ENCODE peak calls at places on chromosome 4, in four cellular contexts. V is GM23248, F is MM.1S, C is GM23338. G is an unnamed sample.

GRCh38 chr4:93776386-93777080 is 52.0 kb upstream of the ATOH1 start:
- DNase-seq in V (peak), F (no peak), C (no peak), G (no peak)

GRCh38 chr4:32986236-32986635 is 2266.1 kb downstream of the PCDH7 start:
- DNase-seq in V (no peak), F (no peak), C (no peak), G (no peak)

GRCh38 chr4:168796362-168797106 is 213.5 kb downstream of the CBR4 start:
- DNase-seq in V (peak), F (no peak), C (no peak), G (peak)

GRCh38 chr4:106690487-106690886 is 321.9 kb upstream of the GIMD1 start:
- DNase-seq in V (peak), F (no peak), C (no peak), G (no peak)

GRCh38 chr4:55143858-55144257 is 18.5 kb upstream of the KDR start:
- DNase-seq in V (no peak), F (peak), C (no peak), G (no peak)

GRCh38 chr4:60724623-60725022 is 475.5 kb upstream of the ADGRL3 start:
- DNase-seq in V (peak), F (no peak), C (peak), G (peak)

GRCh38 chr4:103018391-103019318 is 850 bp downstream of the SLC9B1 start:
- DNase-seq in V (peak), F (no peak), C (peak), G (no peak)

GRCh38 chr4:176805155-176805554 is 12.4 kb upstream of the VEGFC start:
- DNase-seq in V (peak), F (no peak), C (no peak), G (no peak)

GRCh38 chr4:55030606-55031005 is 94.8 kb downstream of the KDR start:
- DNase-seq in V (no peak), F (no peak), C (no peak), G (no peak)

GRCh38 chr4:169604131-169604900 is 8.1 kb downstream of the NEK1 start:
- DNase-seq in V (peak), F (no peak), C (no peak), G (no peak)

GRCh38 chr4:8871417-8872401 is at the start of gene HMX1:
- DNase-seq in V (peak), F (no peak), C (peak), G (peak)

GRCh38 chr4:10031663-10032590 is 10.6 kb upstream of the SLC2A9 start:
- DNase-seq in V (no peak), F (no peak), C (peak), G (no peak)

GRCh38 chr4:32172761-32173160 is 1452.6 kb downstream of the PCDH7 start:
- DNase-seq in V (no peak), F (no peak), C (no peak), G (no peak)

GRCh38 chr4:99202536-99202935 is 16.5 kb downstream of the ADH6 start:
- DNase-seq in V (peak), F (no peak), C (no peak), G (no peak)

GRCh38 chr4:184318852-184319251 is 101.2 kb upstream of the ENPP6 start:
- DNase-seq in V (no peak), F (peak), C (no peak), G (no peak)

GRCh38 chr4:163638909-163639308 is 144.4 kb downstream of the TMA16 start:
- DNase-seq in V (no peak), F (no peak), C (no peak), G (no peak)

GRCh38 chr4:186765673-186766546 is 42.3 kb upstream of the FAT1 start:
- DNase-seq in V (no peak), F (no peak), C (no peak), G (peak)

GRCh38 chr4:74426101-74426500 is 18.8 kb upstream of the AREG start:
- DNase-seq in V (peak), F (no peak), C (no peak), G (no peak)

GRCh38 chr4:124053872-124054538 is 657.4 kb downstream of the SPRY1 start:
- DNase-seq in V (no peak), F (no peak), C (no peak), G (no peak)

GRCh38 chr4:38210396-38211114 is 250.4 kb downstream of the PTTG2 start:
- DNase-seq in V (peak), F (no peak), C (peak), G (no peak)

GRCh38 chr4:101393256-101393655 is 45.9 kb upstream of the PPP3CA start:
- DNase-seq in V (peak), F (no peak), C (no peak), G (peak)

GRCh38 chr4:182179751-182180150 is 63.5 kb upstream of the TENM3 start:
- DNase-seq in V (no peak), F (no peak), C (no peak), G (no peak)

GRCh38 chr4:84224522-84224921 is 274.6 kb downstream of the NKX6-1 start:
- DNase-seq in V (no peak), F (no peak), C (peak), G (no peak)

GRCh38 chr4:74206088-74206826 is 48.3 kb downstream of the MTHFD2L start:
- DNase-seq in V (peak), F (peak), C (no peak), G (peak)

GRCh38 chr4:67940505-67940904 is 22.8 kb downstream of the TMPRSS11A start:
- DNase-seq in V (no peak), F (no peak), C (no peak), G (no peak)

GRCh38 chr4:96164814-96165351 is 325.0 kb downstream of the PDHA2 start:
- DNase-seq in V (peak), F (no peak), C (no peak), G (no peak)

GRCh38 chr4:36051634-36052033 is 192.7 kb downstream of the ARAP2 start:
- DNase-seq in V (no peak), F (no peak), C (no peak), G (no peak)

GRCh38 chr4:61201562-61202099 is 1.5 kb downstream of the ADGRL3 start:
- DNase-seq in V (no peak), F (no peak), C (peak), G (peak)

GRCh38 chr4:82594466-82594865 is 32.7 kb upstream of the TMEM150C start:
- DNase-seq in V (no peak), F (no peak), C (no peak), G (no peak)

GRCh38 chr4:90002406-90003040 is 107.9 kb downstream of the MMRN1 start:
- DNase-seq in V (no peak), F (no peak), C (no peak), G (no peak)

GRCh38 chr4:132297346-132297745 is 851.7 kb upstream of the PCDH10 start:
- DNase-seq in V (no peak), F (no peak), C (no peak), G (no peak)

GRCh38 chr4:73684097-73684496 is 56.3 kb upstream of the CXCL8 start:
- DNase-seq in V (no peak), F (no peak), C (peak), G (no peak)

GRCh38 chr4:108130955-108131354 is 37.8 kb downstream of the LEF1 start:
- DNase-seq in V (peak), F (no peak), C (peak), G (no peak)

GRCh38 chr4:83599183-83599582 is 63.3 kb downstream of the GPAT3 start:
- DNase-seq in V (peak), F (no peak), C (peak), G (no peak)

GRCh38 chr4:122542411-122543236 is 78.2 kb downstream of the IL21 start:
- DNase-seq in V (peak), F (peak), C (no peak), G (no peak)

GRCh38 chr4:106495498-106495897 is 126.9 kb upstream of the GIMD1 start:
- DNase-seq in V (peak), F (no peak), C (no peak), G (peak)

GRCh38 chr4:781493-782216 is 44.3 kb downstream of the CPLX1 start:
- DNase-seq in V (peak), F (peak), C (peak), G (peak)
- H2AFZ ChIP-seq in V (peak), F (peak), C (peak), G (peak)

GRCh38 chr4:52014903-52015302 is 5.3 kb downstream of the LRRC66 start:
- DNase-seq in V (no peak), F (no peak), C (no peak), G (no peak)

GRCh38 chr4:52017809-52018208 is 2.4 kb downstream of the LRRC66 start:
- DNase-seq in V (no peak), F (no peak), C (no peak), G (no peak)

GRCh38 chr4:52016985-52017384 is 3.2 kb downstream of the LRRC66 start:
- DNase-seq in V (no peak), F (no peak), C (no peak), G (no peak)

GRCh38 chr4:52015366-52015765 is 4.8 kb downstream of the LRRC66 start:
- DNase-seq in V (no peak), F (no peak), C (peak), G (peak)

DNA sequence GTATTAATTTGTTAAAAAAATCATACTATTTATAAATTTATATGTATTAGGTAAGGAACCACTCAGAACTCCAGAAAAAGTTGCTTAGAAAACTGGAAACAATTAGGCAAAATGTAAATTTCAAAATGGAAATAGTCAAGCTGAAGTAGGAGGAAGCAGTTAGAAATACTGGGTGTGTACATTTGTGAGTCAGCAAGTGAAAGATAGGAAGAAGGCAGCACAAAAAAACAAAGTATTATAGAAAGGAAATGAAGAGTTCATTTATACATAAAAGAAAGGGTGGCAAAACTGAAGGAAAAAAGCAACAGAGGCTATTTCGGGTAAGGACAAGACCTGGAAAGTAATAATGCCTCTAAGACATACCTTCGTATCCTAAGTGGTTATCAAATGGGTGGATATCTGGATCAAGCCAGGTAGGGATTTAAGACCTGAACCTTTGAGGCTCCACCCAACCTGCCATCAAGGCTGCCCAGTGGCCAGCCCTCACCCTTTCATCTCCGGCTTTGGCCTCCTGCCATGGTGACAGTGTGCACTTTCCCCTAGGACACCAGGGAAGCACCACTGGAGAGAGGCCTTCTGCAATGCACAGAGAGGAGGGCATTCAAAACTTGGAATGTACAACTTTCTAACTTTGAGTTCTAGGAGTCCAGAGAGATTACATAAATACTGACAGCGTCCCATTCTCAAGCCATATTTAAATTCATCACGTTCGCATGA is at the start of gene LRRC66:
- DNase-seq in V (peak), F (no peak), C (no peak), G (peak)
- TF ChIP-seq EZH2phosphoT487 in V (no peak), F (no peak), C (no peak), G (no peak)

GRCh38 chr4:3290889-3291321 is 1.9 kb upstream of the RGS12 start:
- DNase-seq in V (no peak), F (no peak), C (no peak), G (no peak)

GRCh38 chr4:3290476-3290875 is 2.3 kb upstream of the RGS12 start:
- DNase-seq in V (no peak), F (no peak), C (no peak), G (no peak)

GRCh38 chr4:3291969-3292570 is 751 bp upstream of the RGS12 start:
- DNase-seq in V (peak), F (peak), C (peak), G (peak)

GRCh38 chr4:3292571-3293409 is at the start of gene RGS12:
- DNase-seq in V (peak), F (peak), C (peak), G (peak)

DNA sequence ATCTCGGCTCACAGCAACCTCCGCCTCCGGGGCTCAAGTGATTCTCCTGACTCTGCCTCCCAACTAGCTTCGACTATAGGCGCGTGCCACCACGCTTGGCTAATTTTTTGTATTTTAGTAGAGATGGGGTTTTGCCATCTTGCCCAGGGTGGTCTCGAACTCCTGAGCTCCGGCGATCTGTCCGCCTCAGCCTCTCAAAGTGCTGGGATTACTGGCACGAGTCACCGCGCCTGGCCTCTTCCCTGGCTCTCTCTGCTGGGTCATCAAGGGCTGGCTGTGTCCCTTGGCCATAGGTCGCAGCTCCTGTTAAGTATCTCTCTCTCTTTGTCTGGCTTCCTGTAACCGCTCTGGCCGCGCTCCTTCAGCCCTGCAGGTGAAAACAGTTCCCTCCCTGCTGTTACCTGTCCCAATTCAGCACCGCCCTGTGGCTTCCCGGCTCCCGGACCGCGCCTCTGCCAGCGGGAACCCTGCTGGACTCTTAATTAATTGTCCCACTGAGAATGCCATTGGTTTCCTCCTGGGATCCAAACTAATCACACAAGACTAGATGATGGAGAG is 1.3 kb upstream of the RGS12 start:
- DNase-seq in V (no peak), F (no peak), C (peak), G (peak)
- H2AFZ ChIP-seq in V (peak), F (peak), C (peak), G (peak)

GRCh38 chr4:158053086-158053485 is 119.7 kb downstream of the GASK1B start:
- DNase-seq in V (no peak), F (no peak), C (no peak), G (no peak)

GRCh38 chr4:158053801-158054200 is 119.0 kb downstream of the GASK1B start:
- DNase-seq in V (no peak), F (no peak), C (no peak), G (no peak)

GRCh38 chr4:158055668-158056067 is 117.2 kb downstream of the GASK1B start:
- DNase-seq in V (no peak), F (no peak), C (no peak), G (no peak)

GRCh38 chr4:158050942-158051341 is 121.9 kb downstream of the GASK1B start:
- DNase-seq in V (peak), F (no peak), C (no peak), G (no peak)

GRCh38 chr4:158051401-158052235 is 121.2 kb downstream of the GASK1B start:
- DNase-seq in V (peak), F (no peak), C (no peak), G (peak)
- TF ChIP-seq EZH2phosphoT487 in V (peak), F (no peak), C (no peak), G (no peak)

DNA sequence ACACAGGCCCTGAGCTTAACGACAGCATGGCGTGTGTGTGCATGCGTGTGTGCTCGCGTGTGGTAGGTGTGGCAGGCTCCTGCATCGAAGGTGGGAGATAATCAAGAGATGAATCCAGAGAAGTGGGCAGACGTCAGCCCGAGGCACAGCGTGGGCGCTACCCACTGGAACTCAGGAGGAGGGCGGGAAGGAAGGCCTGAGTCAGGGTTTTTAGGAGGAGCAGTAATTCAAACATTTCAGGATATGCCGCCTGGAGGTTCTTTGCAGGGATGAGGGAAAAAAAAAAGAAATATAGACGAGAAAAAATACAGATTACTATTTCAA is 66.3 kb upstream of the STX18 start:
- DNase-seq in V (peak), F (no peak), C (no peak), G (no peak)
- H2AFZ ChIP-seq in V (no peak), F (no peak), C (no peak), G (no peak)

DNA sequence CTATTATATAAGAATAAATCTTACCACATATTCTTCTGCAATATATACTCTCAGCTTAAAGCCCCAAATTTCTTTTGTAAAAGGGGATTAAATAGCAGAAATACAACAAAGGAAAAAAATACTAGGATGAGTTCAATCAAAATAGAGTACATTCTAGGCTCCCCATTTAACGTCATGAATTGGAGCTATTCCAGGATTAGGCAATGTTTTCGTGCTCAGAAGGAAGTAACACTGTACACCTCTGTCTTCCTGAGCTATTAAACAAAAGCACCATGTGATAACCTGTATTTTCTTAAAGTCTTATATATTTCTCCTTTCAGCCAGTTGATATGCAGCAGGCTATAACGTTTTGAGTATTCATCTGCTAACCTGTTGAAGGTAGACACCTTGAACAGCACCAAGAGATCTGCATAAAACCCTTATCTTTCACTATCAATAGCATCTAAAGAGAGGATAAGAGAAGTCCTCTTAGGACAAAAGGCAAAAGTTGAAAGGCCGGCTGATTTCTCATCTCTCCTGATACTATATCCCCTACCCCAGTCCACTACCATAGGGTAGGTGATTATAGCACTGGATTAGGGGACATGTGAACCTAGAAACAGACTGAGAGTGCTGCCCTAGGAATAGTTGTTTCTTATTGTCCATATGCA is 31.5 kb downstream of the TEC start:
- DNase-seq in V (no peak), F (no peak), C (no peak), G (no peak)
- TF ChIP-seq EZH2phosphoT487 in V (no peak), F (no peak), C (no peak), G (no peak)